ENCODE peak calls at places on chromosome 16, in nine cellular contexts. H is SK-N-SH, G is stomach, Y is HCT116, X is spleen, E is prostate gland, J is GM23338, L is HepG2, O is esophagus muscularis mucosa. F is an unnamed sample.

GRCh38 chr16:10332775-10333174 is 53.1 kb upstream of the ATF7IP2 start:
- DNase-seq in L (no peak), J (no peak), E (no peak), O (no peak), H (no peak), Y (no peak), X (no peak), G (no peak), F (no peak)

GRCh38 chr16:65312071-65312470 is 190.2 kb upstream of the CDH11 start:
- DNase-seq in J (no peak), H (no peak), L (no peak), Y (no peak), O (no peak), G (no peak), X (no peak), E (no peak), F (no peak)

GRCh38 chr16:82672676-82673075 is 45.9 kb downstream of the CDH13 start:
- DNase-seq in Y (no peak), J (no peak), E (no peak), G (no peak), O (no peak), X (no peak), H (no peak), L (no peak), F (no peak)

GRCh38 chr16:88869673-88869980 is 3.2 kb upstream of the PABPN1L start:
- DNase-seq in O (no peak), X (no peak), E (no peak), G (no peak), Y (no peak), H (no peak), J (no peak), L (no peak), F (no peak)

GRCh38 chr16:27436921-27437650 is 35.1 kb downstream of the IL21R start:
- DNase-seq in H (peak; percentile 4), L (no peak), G (peak; percentile 24), E (no peak), Y (no peak), O (peak; percentile 60), X (peak; percentile 52), J (no peak), F (no peak)

GRCh38 chr16:1444730-1445517 is 568 bp upstream of the CCDC154 start:
- DNase-seq in X (no peak), J (no peak), E (no peak), H (no peak), G (no peak), O (no peak), L (no peak), Y (no peak), F (no peak)

GRCh38 chr16:83517398-83517797 is 290.4 kb upstream of the HSBP1 start:
- DNase-seq in O (no peak), X (no peak), J (peak; percentile 4), E (no peak), Y (no peak), H (no peak), L (no peak), G (no peak), F (no peak)

GRCh38 chr16:69286941-69287713 is 24.0 kb upstream of the VPS4A start:
- DNase-seq in Y (peak; percentile 31), O (no peak), J (peak; percentile 76), E (peak; percentile 67), X (no peak), G (no peak), L (peak; percentile 62), H (peak; percentile 39), F (no peak)

GRCh38 chr16:54077412-54077821 is 209.2 kb downstream of the IRX3 start:
- DNase-seq in H (no peak), J (no peak), O (no peak), E (no peak), Y (no peak), L (no peak), X (no peak), G (no peak), F (no peak)

GRCh38 chr16:66844009-66844341 is 239 bp upstream of the CA7 start:
- DNase-seq in O (no peak), H (no peak), Y (no peak), X (no peak), L (no peak), G (no peak), E (no peak), J (peak; percentile 73), F (no peak)
- H3K4me3 ChIP-seq in O (peak overlapping the region; percentile 53), H (no peak overlapping the region), Y (no peak overlapping the region), X (peak overlapping the region; percentile 44), L (peak overlapping the region; percentile 74), G (peak overlapping the region; percentile 65), E (peak overlapping the region; percentile 19), J (peak overlapping the region; percentile 69), F (no peak overlapping the region)

DNA sequence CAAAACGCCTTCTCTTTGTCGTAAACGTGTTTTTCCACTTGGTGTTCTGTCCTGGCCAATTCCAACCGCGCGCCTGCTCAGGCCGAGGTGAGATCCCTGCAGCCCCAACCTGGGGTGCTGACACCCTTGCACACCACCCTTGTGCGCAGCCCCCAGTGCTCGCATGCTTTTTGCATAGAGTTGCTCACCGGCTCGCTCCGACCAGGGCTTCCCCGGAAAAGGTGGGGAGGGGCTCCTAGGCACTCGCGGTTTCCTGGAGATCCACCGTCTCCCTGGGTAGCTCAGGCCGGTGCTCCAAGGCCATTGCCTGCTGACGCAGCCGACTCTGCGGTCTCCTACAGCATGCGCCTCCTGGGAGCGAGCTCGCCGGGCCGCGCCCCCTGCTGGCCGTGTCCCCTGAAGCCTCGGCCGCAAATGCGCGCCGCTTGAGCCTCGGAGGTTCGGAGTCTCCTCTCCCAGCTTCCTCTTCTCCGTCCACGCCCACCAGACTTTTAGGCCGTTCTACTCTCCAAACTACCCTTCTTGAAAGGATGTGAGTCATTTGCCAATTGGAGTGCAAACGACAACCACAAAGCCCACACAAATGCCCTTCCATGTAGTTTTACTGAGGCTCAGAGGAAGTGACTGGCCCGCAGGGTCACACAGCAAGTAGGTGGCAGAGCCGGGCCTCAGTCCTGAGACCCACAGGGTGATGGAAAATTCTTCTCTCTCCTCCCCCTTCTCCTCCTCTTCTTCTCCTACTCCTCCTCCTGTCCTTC is 7.2 kb upstream of the PDP2 start:
- DNase-seq in G (peak; percentile 91), J (peak; percentile 94), L (peak; percentile 77), X (peak; percentile 98), O (peak; percentile 96), Y (peak; percentile 89), E (peak; percentile 74), H (peak; percentile 89), F (no peak)
- H3K27ac ChIP-seq in G (peak overlapping the region; percentile 64), J (peak overlapping the region; percentile 39), L (no peak overlapping the region), X (peak overlapping the region; percentile 80), O (peak overlapping the region; percentile 35), Y (peak overlapping the region; percentile 65), E (peak overlapping the region; percentile 33), H (peak overlapping the region; percentile 55), F (no peak overlapping the region)

DNA sequence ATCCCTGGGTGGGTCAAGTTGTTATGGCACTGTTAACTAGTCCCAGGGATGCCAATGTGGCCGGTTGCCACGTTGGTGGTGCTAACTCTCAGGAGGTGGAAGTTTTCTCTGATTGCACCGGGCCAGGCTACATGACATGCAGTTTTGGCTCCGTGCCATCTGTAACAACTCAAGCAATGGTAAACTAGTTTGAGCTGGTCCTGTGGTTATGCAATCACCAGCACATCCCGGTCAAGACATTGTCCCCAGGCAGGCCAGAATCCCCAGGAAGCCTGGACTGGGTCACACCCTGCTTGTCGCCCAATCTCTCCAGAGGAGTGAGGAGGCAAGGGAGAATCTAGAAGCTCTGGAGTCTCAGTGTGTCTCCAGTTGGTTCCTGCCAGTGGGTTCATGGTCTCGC is 10.1 kb upstream of the CCL17 start:
- DNase-seq in L (no peak), H (no peak), O (no peak), G (peak; percentile 51), E (peak; percentile 83), J (no peak), X (no peak), Y (no peak), F (no peak)
- TF ChIP-seq POLR2AphosphoS5 in L (no peak), H (no peak), O (no peak), G (no peak), E (peak; percentile 55), J (no peak), X (no peak), Y (no peak), F (no peak)

GRCh38 chr16:85686912-85687591 is 1.7 kb downstream of the GINS2 start:
- DNase-seq in G (no peak), Y (no peak), E (no peak), J (no peak), X (peak; percentile 54), O (no peak), H (no peak), L (no peak), F (no peak)
- H3K4me3 ChIP-seq in G (no peak overlapping the region), Y (no peak overlapping the region), E (no peak overlapping the region), J (peak overlapping the region; percentile 78), X (no peak overlapping the region), O (no peak overlapping the region), H (no peak overlapping the region), L (peak overlapping the region; percentile 84), F (peak overlapping the region; percentile 80)

GRCh38 chr16:3254309-3254708 is 2.1 kb downstream of the MEFV start:
- DNase-seq in G (no peak), O (no peak), E (no peak), J (no peak), L (no peak), X (no peak), Y (no peak), H (peak; percentile 41), F (no peak)

GRCh38 chr16:3259097-3259496 is 2.7 kb upstream of the MEFV start:
- DNase-seq in E (no peak), X (no peak), G (peak; percentile 43), Y (no peak), H (no peak), O (no peak), L (peak; percentile 61), J (no peak), F (no peak)

GRCh38 chr16:3259829-3260228 is 3.4 kb upstream of the MEFV start:
- DNase-seq in G (no peak), Y (no peak), E (no peak), O (no peak), L (no peak), X (no peak), J (no peak), H (no peak), F (no peak)

GRCh38 chr16:3256876-3257465 is 538 bp upstream of the MEFV start:
- DNase-seq in H (no peak), E (no peak), X (no peak), O (no peak), L (no peak), Y (no peak), G (no peak), J (no peak), F (no peak)

GRCh38 chr16:3256146-3256875 is at the start of gene MEFV:
- DNase-seq in Y (no peak), J (no peak), X (no peak), O (no peak), H (no peak), E (no peak), G (no peak), L (no peak), F (no peak)
- H3K27ac ChIP-seq in Y (no peak within 1 kb of the TSS), J (no peak within 1 kb of the TSS), X (peak within 1 kb of the TSS; percentile 86), O (no peak within 1 kb of the TSS), H (no peak within 1 kb of the TSS), E (no peak within 1 kb of the TSS), G (no peak within 1 kb of the TSS), L (no peak within 1 kb of the TSS), F (no peak within 1 kb of the TSS)

GRCh38 chr16:20191566-20191965 is 117.9 kb upstream of the GPR139 start:
- DNase-seq in H (no peak), O (no peak), J (no peak), G (no peak), L (no peak), E (no peak), Y (no peak), X (no peak), F (no peak)
- TF ChIP-seq POLR2AphosphoS5 in H (no peak), O (no peak), J (no peak), G (no peak), L (no peak), E (no peak), Y (no peak), X (no peak), F (no peak)

F was measured in SK-N-MC.